ENCODE peak calls at places on chromosomes 5 and 9, in seven cellular contexts. One of them, this sample, is unnamed.

GRCh38 chr5:10522224-10522611 is 41.7 kb upstream of the ANKRD33B start:
- DNase-seq in A172: no peak
- DNase-seq in ELR: no peak
- DNase-seq in HFFc6: no peak
- DNase-seq in HS-5: no peak
- DNase-seq in spleen: no peak
- DNase-seq in heart right ventricle: no peak
- DNase-seq in this sample: no peak

GRCh38 chr9:116149844-116150243 is 3.7 kb upstream of the PAPPA start:
- DNase-seq in A172: peak
- DNase-seq in ELR: peak
- DNase-seq in HFFc6: no peak
- DNase-seq in HS-5: no peak
- DNase-seq in spleen: no peak
- DNase-seq in heart right ventricle: no peak
- DNase-seq in this sample: no peak

GRCh38 chr9:84239341-84239740 is 101.2 kb downstream of the SLC28A3 start:
- DNase-seq in A172: peak
- DNase-seq in ELR: no peak
- DNase-seq in HFFc6: no peak
- DNase-seq in HS-5: no peak
- DNase-seq in spleen: no peak
- DNase-seq in heart right ventricle: no peak
- DNase-seq in this sample: no peak

GRCh38 chr5:125198270-125198974 is 452.0 kb upstream of the ZNF608 start:
- DNase-seq in A172: peak
- DNase-seq in ELR: peak
- DNase-seq in HFFc6: peak
- DNase-seq in HS-5: no peak
- DNase-seq in spleen: no peak
- DNase-seq in heart right ventricle: peak
- DNase-seq in this sample: no peak

GRCh38 chr5:37665889-37666288 is 174.0 kb downstream of the GDNF start:
- DNase-seq in A172: peak
- DNase-seq in ELR: no peak
- DNase-seq in HFFc6: no peak
- DNase-seq in HS-5: no peak
- DNase-seq in spleen: peak
- DNase-seq in heart right ventricle: peak
- DNase-seq in this sample: no peak

GRCh38 chr5:27129926-27130325 is 91.5 kb upstream of the CDH9 start:
- DNase-seq in A172: no peak
- DNase-seq in ELR: no peak
- DNase-seq in HFFc6: no peak
- DNase-seq in HS-5: no peak
- DNase-seq in spleen: no peak
- DNase-seq in heart right ventricle: no peak
- DNase-seq in this sample: no peak

GRCh38 chr5:8908055-8908683 is 637.7 kb downstream of the SEMA5A start:
- DNase-seq in A172: peak
- DNase-seq in ELR: peak
- DNase-seq in HFFc6: peak
- DNase-seq in HS-5: peak
- DNase-seq in spleen: no peak
- DNase-seq in heart right ventricle: no peak
- DNase-seq in this sample: peak

GRCh38 chr5:149030392-149030791 is 32.5 kb downstream of the SH3TC2 start:
- DNase-seq in A172: no peak
- DNase-seq in ELR: peak
- DNase-seq in HFFc6: peak
- DNase-seq in HS-5: no peak
- DNase-seq in spleen: no peak
- DNase-seq in heart right ventricle: no peak
- DNase-seq in this sample: no peak

GRCh38 chr9:89649045-89649691 is 44.4 kb downstream of the GADD45G start:
- DNase-seq in A172: no peak
- DNase-seq in ELR: no peak
- DNase-seq in HFFc6: no peak
- DNase-seq in HS-5: no peak
- DNase-seq in spleen: peak
- DNase-seq in heart right ventricle: no peak
- DNase-seq in this sample: no peak

GRCh38 chr9:81022177-81022576 is 667.2 kb downstream of the TLE1 start:
- DNase-seq in A172: no peak
- DNase-seq in ELR: peak
- DNase-seq in HFFc6: no peak
- DNase-seq in HS-5: no peak
- DNase-seq in spleen: no peak
- DNase-seq in heart right ventricle: no peak
- DNase-seq in this sample: no peak

GRCh38 chr9:88272986-88273385 is 115.3 kb upstream of the SPIN1 start:
- DNase-seq in A172: no peak
- DNase-seq in ELR: peak
- DNase-seq in HFFc6: no peak
- DNase-seq in HS-5: no peak
- DNase-seq in spleen: no peak
- DNase-seq in heart right ventricle: no peak
- DNase-seq in this sample: no peak

GRCh38 chr5:179484761-179485160 is 65.6 kb upstream of the RUFY1 start:
- DNase-seq in A172: no peak
- DNase-seq in ELR: no peak
- DNase-seq in HFFc6: no peak
- DNase-seq in HS-5: no peak
- DNase-seq in spleen: peak
- DNase-seq in heart right ventricle: no peak
- DNase-seq in this sample: no peak

GRCh38 chr5:73596705-73597328 is 29.2 kb upstream of the ARHGEF28 start:
- DNase-seq in A172: peak
- DNase-seq in ELR: peak
- DNase-seq in HFFc6: peak
- DNase-seq in HS-5: no peak
- DNase-seq in spleen: no peak
- DNase-seq in heart right ventricle: no peak
- DNase-seq in this sample: peak

GRCh38 chr9:116565986-116566385 is 121.1 kb upstream of the TRIM32 start:
- DNase-seq in A172: no peak
- DNase-seq in ELR: peak
- DNase-seq in HFFc6: no peak
- DNase-seq in HS-5: no peak
- DNase-seq in spleen: no peak
- DNase-seq in heart right ventricle: no peak
- DNase-seq in this sample: no peak

GRCh38 chr5:168282120-168282519 is 9.3 kb upstream of the WWC1 start:
- DNase-seq in A172: no peak
- DNase-seq in ELR: no peak
- DNase-seq in HFFc6: peak
- DNase-seq in HS-5: no peak
- DNase-seq in spleen: no peak
- DNase-seq in heart right ventricle: no peak
- DNase-seq in this sample: no peak

GRCh38 chr9:124005372-124005771 is 6.2 kb upstream of the LHX2 start:
- DNase-seq in A172: no peak
- DNase-seq in ELR: no peak
- DNase-seq in HFFc6: no peak
- DNase-seq in HS-5: no peak
- DNase-seq in spleen: no peak
- DNase-seq in heart right ventricle: no peak
- DNase-seq in this sample: no peak